ENCODE peak calls at places on chromosome 18, in seven cellular contexts. P, D, N, T, A, E and M are unnamed samples.

GRCh38 chr18:3540805-3541548 is 91.0 kb downstream of the TGIF1 start:
- DNase-seq in P (no peak), D (peak; percentile 81), N (no peak), T (no peak), A (no peak), E (peak; percentile 71), M (no peak)

GRCh38 chr18:49795612-49796552 is 17.5 kb downstream of the ACAA2 start:
- DNase-seq in P (no peak), D (no peak), N (peak; percentile 27), T (no peak), A (peak; percentile 42), E (no peak), M (no peak)

GRCh38 chr18:26867471-26867870 is 2.0 kb upstream of the AQP4 start:
- DNase-seq in P (no peak), D (no peak), N (no peak), T (no peak), A (no peak), E (no peak), M (no peak)

GRCh38 chr18:8084160-8084559 is 517.0 kb downstream of the PTPRM start:
- DNase-seq in P (peak; percentile 14), D (no peak), N (peak; percentile 46), T (peak; percentile 58), A (peak; percentile 42), E (peak; percentile 91), M (peak; percentile 20)

GRCh38 chr18:67308819-67309218 is 207.7 kb downstream of the DSEL start:
- DNase-seq in P (no peak), D (no peak), N (no peak), T (no peak), A (no peak), E (no peak), M (no peak)

GRCh38 chr18:35672897-35673296 is 91.4 kb downstream of the GALNT1 start:
- DNase-seq in P (no peak), D (peak; percentile 36), N (peak; percentile 77), T (no peak), A (peak; percentile 8), E (no peak), M (no peak)

GRCh38 chr18:36176739-36177138 is 10.6 kb upstream of the MOCOS start:
- DNase-seq in P (no peak), D (no peak), N (peak; percentile 56), T (no peak), A (peak; percentile 95), E (no peak), M (no peak)

GRCh38 chr18:71038196-71038595 is 749.4 kb downstream of the SOCS6 start:
- DNase-seq in P (no peak), D (no peak), N (no peak), T (no peak), A (no peak), E (no peak), M (no peak)

GRCh38 chr18:13273800-13274199 is 55.2 kb downstream of the LDLRAD4 start:
- DNase-seq in P (no peak), D (no peak), N (no peak), T (no peak), A (no peak), E (no peak), M (no peak)

GRCh38 chr18:21904856-21905255 is 164.3 kb downstream of the MIB1 start:
- DNase-seq in P (no peak), D (no peak), N (no peak), T (no peak), A (no peak), E (no peak), M (no peak)

GRCh38 chr18:46073474-46074331 is 1.6 kb upstream of the PSTPIP2 start:
- DNase-seq in P (peak; percentile 62), D (peak; percentile 65), N (peak; percentile 69), T (peak; percentile 67), A (peak; percentile 48), E (peak; percentile 77), M (peak; percentile 29)

GRCh38 chr18:77632738-77633137 is 383.1 kb downstream of the GALR1 start:
- DNase-seq in P (no peak), D (no peak), N (no peak), T (no peak), A (no peak), E (no peak), M (peak; percentile 22)

GRCh38 chr18:12377556-12378553 is 828 bp upstream of the AFG3L2 start:
- DNase-seq in P (no peak), D (no peak), N (no peak), T (no peak), A (peak; percentile 97), E (peak; percentile 75), M (no peak)

GRCh38 chr18:13266208-13267100 is 47.9 kb downstream of the LDLRAD4 start:
- DNase-seq in P (no peak), D (no peak), N (no peak), T (no peak), A (no peak), E (no peak), M (no peak)

GRCh38 chr18:3129053-3129864 is 90.5 kb downstream of the MYOM1 start:
- DNase-seq in P (peak; percentile 85), D (peak; percentile 38), N (peak; percentile 78), T (peak; percentile 72), A (peak; percentile 67), E (peak; percentile 91), M (peak; percentile 90)

GRCh38 chr18:13584826-13585225 is 141.5 kb downstream of the FAM210A start:
- DNase-seq in P (no peak), D (no peak), N (no peak), T (no peak), A (no peak), E (no peak), M (no peak)

GRCh38 chr18:25072205-25072604 is 279.8 kb downstream of the ZNF521 start:
- DNase-seq in P (no peak), D (no peak), N (no peak), T (no peak), A (no peak), E (no peak), M (no peak)

GRCh38 chr18:47150029-47150823 is at the start of gene HDHD2:
- DNase-seq in P (peak; percentile 80), D (peak; percentile 72), N (peak; percentile 69), T (peak; percentile 77), A (peak; percentile 82), E (peak; percentile 86), M (peak; percentile 64)

GRCh38 chr18:48126240-48126639 is 195.8 kb upstream of the SMAD2 start:
- DNase-seq in P (no peak), D (no peak), N (no peak), T (no peak), A (no peak), E (peak; percentile 42), M (no peak)

GRCh38 chr18:42038936-42039335 is 83.9 kb downstream of the PIK3C3 start:
- DNase-seq in P (no peak), D (no peak), N (peak; percentile 96), T (no peak), A (peak; percentile 98), E (peak; percentile 63), M (no peak)

GRCh38 chr18:42045346-42045745 is 90.3 kb downstream of the PIK3C3 start:
- DNase-seq in P (no peak), D (no peak), N (peak; percentile 22), T (no peak), A (peak; percentile 26), E (no peak), M (no peak)

GRCh38 chr18:42039396-42039795 is 84.4 kb downstream of the PIK3C3 start:
- DNase-seq in P (no peak), D (no peak), N (no peak), T (no peak), A (no peak), E (no peak), M (no peak)

GRCh38 chr18:42047721-42048120 is 92.7 kb downstream of the PIK3C3 start:
- DNase-seq in P (no peak), D (no peak), N (peak; percentile 64), T (no peak), A (peak; percentile 44), E (no peak), M (no peak)

DNA sequence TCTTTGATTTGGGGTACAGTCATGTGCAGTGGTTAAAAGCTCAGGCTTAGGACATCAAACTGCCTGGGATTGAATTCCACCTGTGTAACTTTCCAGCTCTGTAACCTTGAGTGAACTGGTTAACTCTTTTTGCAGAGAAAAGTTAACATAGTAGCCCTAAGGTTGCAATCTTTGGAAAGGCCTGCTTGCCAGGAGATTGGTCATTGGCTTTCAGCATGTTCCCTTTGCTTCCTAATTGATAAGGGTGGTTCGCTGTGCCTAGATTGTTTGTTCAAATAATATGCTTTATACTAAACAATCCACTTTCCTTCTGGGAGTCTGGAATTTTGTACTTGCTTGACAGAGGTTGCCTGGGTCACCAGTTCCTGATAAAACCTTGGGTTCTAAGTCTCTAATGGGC is 86.8 kb downstream of the PIK3C3 start:
- DNase-seq in P (no peak), D (no peak), N (no peak), T (no peak), A (no peak), E (no peak), M (no peak)
- H3K36me3 ChIP-seq in P (no peaks in the 10 kb centered on the region), D (peaks cover 8% of the 10 kb centered on the region), N (peaks cover 17% of the 10 kb centered on the region), T (peaks cover 5% of the 10 kb centered on the region), A (peaks cover 2% of the 10 kb centered on the region), E (no peaks in the 10 kb centered on the region), M (peaks cover 12% of the 10 kb centered on the region)

GRCh38 chr18:62326646-62327348 is 1.7 kb downstream of the TNFRSF11A start:
- DNase-seq in P (no peak), D (no peak), N (no peak), T (no peak), A (no peak), E (peak; percentile 72), M (no peak)
- H3K4me3 ChIP-seq in P (peak overlapping the region; percentile 58), D (peak overlapping the region; percentile 71), N (no peak overlapping the region), T (no peak overlapping the region), A (no peak overlapping the region), E (peak overlapping the region; percentile 64), M (no peak overlapping the region)

GRCh38 chr18:76482267-76482666 is 12.8 kb downstream of the ZNF516 start:
- DNase-seq in P (no peak), D (no peak), N (no peak), T (no peak), A (no peak), E (no peak), M (no peak)

GRCh38 chr18:76476665-76477561 is 18.1 kb downstream of the ZNF516 start:
- DNase-seq in P (no peak), D (peak; percentile 98), N (peak; percentile 97), T (no peak), A (peak; percentile 96), E (no peak), M (no peak)

GRCh38 chr18:76480913-76481312 is 14.1 kb downstream of the ZNF516 start:
- DNase-seq in P (no peak), D (no peak), N (no peak), T (no peak), A (no peak), E (peak; percentile 39), M (no peak)

GRCh38 chr18:76482971-76483691 is 11.9 kb downstream of the ZNF516 start:
- DNase-seq in P (no peak), D (no peak), N (no peak), T (no peak), A (no peak), E (no peak), M (no peak)

GRCh38 chr18:76479351-76480238 is 15.4 kb downstream of the ZNF516 start:
- DNase-seq in P (no peak), D (no peak), N (no peak), T (no peak), A (no peak), E (no peak), M (no peak)
- H3K4me2 ChIP-seq in P (no peak overlapping the region), D (no peak overlapping the region), N (no peak overlapping the region), T (no peak overlapping the region), A (no peak overlapping the region), E (no peak overlapping the region), M (no peak overlapping the region)

DNA sequence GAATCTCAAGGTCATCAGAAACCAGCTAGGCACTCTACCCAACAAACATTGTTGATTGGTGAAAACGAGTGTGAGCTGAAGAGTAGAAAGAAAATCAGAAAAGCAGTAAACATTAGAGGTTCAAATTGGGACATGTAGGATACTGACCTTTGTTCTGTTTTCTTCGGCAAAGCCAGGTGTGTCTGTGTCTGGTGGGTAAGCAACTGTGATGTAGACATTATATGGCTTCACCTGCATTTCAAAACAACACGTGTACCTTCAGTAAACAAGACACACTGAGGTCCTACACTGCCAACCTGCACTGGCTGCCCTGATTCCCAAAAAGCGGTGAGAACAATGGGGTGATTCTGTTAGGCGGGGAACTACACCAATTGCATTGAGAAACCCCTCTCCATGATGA is 22.7 kb downstream of the KDSR start:
- DNase-seq in P (no peak), D (no peak), N (no peak), T (no peak), A (no peak), E (no peak), M (no peak)
- H3K36me3 ChIP-seq in P (no peaks in the 10 kb centered on the region), D (peaks cover 22% of the 10 kb centered on the region), N (peaks cover 43% of the 10 kb centered on the region), T (peaks cover 27% of the 10 kb centered on the region), A (peaks cover 10% of the 10 kb centered on the region), E (peaks cover 2% of the 10 kb centered on the region), M (peaks cover 5% of the 10 kb centered on the region)